ENCODE peak calls at places on chromosomes 1 and 21, in seven cellular contexts. One of them, this sample, is unnamed. For H3K4me1, the result is how much of the 10 kb centered on the place peaks cover.

GRCh38 chr1:115091582-115091981 is 2.3 kb upstream of the TSPAN2 start:
- DNase-seq in GM12878: no peak
- DNase-seq in HCT116: no peak
- DNase-seq in K562: no peak
- DNase-seq in SK-N-SH: no peak
- DNase-seq in HepG2: no peak
- DNase-seq in H1: no peak
- DNase-seq in this sample: no peak

GRCh38 chr1:11629626-11630025 is 24.6 kb downstream of the FBXO2 start:
- DNase-seq in SK-N-SH: no peak
- DNase-seq in K562: no peak
- DNase-seq in H1: no peak
- DNase-seq in HCT116: no peak
- DNase-seq in GM12878: no peak
- DNase-seq in HepG2: no peak
- DNase-seq in this sample: no peak

GRCh38 chr21:34836103-34836932 is 167.5 kb downstream of the CLIC6 start:
- DNase-seq in H1: no peak
- DNase-seq in HCT116: peak
- DNase-seq in K562: no peak
- DNase-seq in SK-N-SH: no peak
- DNase-seq in HepG2: peak
- DNase-seq in GM12878: no peak
- DNase-seq in this sample: no peak

GRCh38 chr1:43796111-43796581 is 88.8 kb downstream of the ST3GAL3 start:
- DNase-seq in H1: no peak
- DNase-seq in HCT116: no peak
- DNase-seq in SK-N-SH: no peak
- DNase-seq in GM12878: no peak
- DNase-seq in K562: no peak
- DNase-seq in HepG2: no peak
- DNase-seq in this sample: no peak

GRCh38 chr1:36740446-36740845 is 257.7 kb upstream of the CSF3R start:
- DNase-seq in HCT116: no peak
- DNase-seq in K562: no peak
- DNase-seq in SK-N-SH: no peak
- DNase-seq in HepG2: no peak
- DNase-seq in GM12878: no peak
- DNase-seq in H1: no peak
- DNase-seq in this sample: no peak

GRCh38 chr1:20184997-20185833 is 681 bp upstream of the UBXN10 start:
- DNase-seq in HCT116: no peak
- DNase-seq in GM12878: no peak
- DNase-seq in H1: no peak
- DNase-seq in HepG2: no peak
- DNase-seq in SK-N-SH: no peak
- DNase-seq in K562: peak
- DNase-seq in this sample: no peak

GRCh38 chr1:35577071-35577998 is 4.2 kb downstream of the TFAP2E start:
- DNase-seq in K562: no peak
- DNase-seq in SK-N-SH: no peak
- DNase-seq in H1: no peak
- DNase-seq in HepG2: no peak
- DNase-seq in HCT116: no peak
- DNase-seq in GM12878: peak
- DNase-seq in this sample: no peak

GRCh38 chr1:228141082-228141870 is 1.2 kb downstream of the GUK1 start:
- DNase-seq in HCT116: no peak
- DNase-seq in K562: peak
- DNase-seq in SK-N-SH: peak
- DNase-seq in H1: no peak
- DNase-seq in HepG2: no peak
- DNase-seq in GM12878: no peak
- DNase-seq in this sample: no peak

GRCh38 chr1:108011295-108011694 is 46.3 kb upstream of the VAV3 start:
- DNase-seq in K562: no peak
- DNase-seq in H1: no peak
- DNase-seq in HepG2: no peak
- DNase-seq in SK-N-SH: no peak
- DNase-seq in HCT116: no peak
- DNase-seq in GM12878: no peak
- DNase-seq in this sample: no peak

GRCh38 chr1:119554188-119554587 is 47.2 kb downstream of the HSD3B1 start:
- DNase-seq in SK-N-SH: peak
- DNase-seq in HCT116: no peak
- DNase-seq in GM12878: no peak
- DNase-seq in H1: no peak
- DNase-seq in K562: peak
- DNase-seq in HepG2: no peak
- DNase-seq in this sample: no peak

GRCh38 chr1:221310180-221310579 is 430.9 kb downstream of the HLX start:
- DNase-seq in HCT116: no peak
- DNase-seq in H1: no peak
- DNase-seq in GM12878: no peak
- DNase-seq in HepG2: no peak
- DNase-seq in K562: no peak
- DNase-seq in SK-N-SH: no peak
- DNase-seq in this sample: no peak

GRCh38 chr1:217333939-217334338 is 297.0 kb downstream of the GPATCH2 start:
- DNase-seq in K562: peak
- DNase-seq in HepG2: peak
- DNase-seq in HCT116: peak
- DNase-seq in H1: peak
- DNase-seq in GM12878: no peak
- DNase-seq in SK-N-SH: peak
- DNase-seq in this sample: peak

GRCh38 chr1:109879881-109880525 is 30.6 kb upstream of the CSF1 start:
- DNase-seq in HCT116: no peak
- DNase-seq in SK-N-SH: no peak
- DNase-seq in K562: no peak
- DNase-seq in H1: no peak
- DNase-seq in HepG2: no peak
- DNase-seq in GM12878: no peak
- DNase-seq in this sample: no peak

GRCh38 chr1:109882288-109883245 is 28.1 kb upstream of the CSF1 start:
- DNase-seq in HepG2: peak
- DNase-seq in H1: no peak
- DNase-seq in K562: peak
- DNase-seq in HCT116: no peak
- DNase-seq in GM12878: no peak
- DNase-seq in SK-N-SH: no peak
- DNase-seq in this sample: no peak

GRCh38 chr1:109881906-109882287 is 28.8 kb upstream of the CSF1 start:
- DNase-seq in SK-N-SH: no peak
- DNase-seq in H1: no peak
- DNase-seq in HCT116: no peak
- DNase-seq in HepG2: no peak
- DNase-seq in K562: no peak
- DNase-seq in GM12878: no peak
- DNase-seq in this sample: no peak

GRCh38 chr1:109883248-109883955 is 27.2 kb upstream of the CSF1 start:
- DNase-seq in SK-N-SH: no peak
- DNase-seq in K562: no peak
- DNase-seq in H1: no peak
- DNase-seq in HCT116: no peak
- DNase-seq in HepG2: peak
- DNase-seq in GM12878: no peak
- DNase-seq in this sample: no peak

DNA sequence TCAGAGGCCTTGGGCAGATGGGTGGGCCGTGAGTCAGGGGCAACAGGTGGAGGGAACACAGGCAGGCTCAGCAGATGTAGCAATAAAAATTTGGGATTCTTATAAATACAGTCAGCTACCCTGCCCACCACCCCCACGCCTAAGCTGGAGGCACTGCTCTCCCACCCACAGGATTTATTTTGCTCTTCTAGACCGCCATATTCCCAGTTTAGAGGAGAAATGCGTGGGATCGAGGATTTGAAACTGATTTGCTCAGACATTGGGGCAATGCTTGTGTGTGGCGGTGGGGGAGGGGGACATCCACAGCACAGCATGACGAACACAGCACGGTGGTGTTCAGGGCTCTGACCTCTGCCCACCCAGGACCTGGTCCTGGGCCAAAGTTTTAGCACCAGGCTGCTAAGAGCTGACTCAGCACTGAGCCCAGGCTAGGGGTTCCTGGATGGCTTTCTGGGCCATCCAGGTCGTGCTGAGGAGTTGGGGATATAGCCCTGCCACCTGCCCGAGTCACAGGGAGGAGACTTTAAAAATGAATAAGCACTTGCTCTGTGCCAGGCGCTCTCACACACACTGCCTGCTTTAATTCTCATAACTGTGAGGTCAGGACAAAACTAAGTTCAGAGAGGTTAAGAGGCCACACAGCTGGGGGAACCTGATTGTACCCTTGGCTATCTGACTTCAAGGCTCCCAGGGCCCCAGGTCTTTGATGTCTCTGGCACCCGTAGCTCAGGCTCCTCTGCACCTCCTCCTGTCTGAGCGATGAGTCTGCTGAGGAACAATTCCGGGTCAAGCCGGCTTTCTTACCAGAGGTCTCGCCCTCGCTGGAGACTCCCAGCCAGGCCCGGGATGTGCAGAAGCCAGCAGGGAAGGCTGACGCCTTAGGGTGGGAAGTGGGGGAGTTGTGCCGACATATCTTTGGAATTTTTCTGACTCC is 29.4 kb upstream of the CSF1 start:
- DNase-seq in K562: peak
- DNase-seq in H1: no peak
- DNase-seq in SK-N-SH: no peak
- DNase-seq in HCT116: no peak
- DNase-seq in GM12878: no peak
- DNase-seq in HepG2: no peak
- DNase-seq in this sample: no peak
- H3K4me1 ChIP-seq in K562: under half
- H3K4me1 ChIP-seq in H1: under half
- H3K4me1 ChIP-seq in SK-N-SH: under half
- H3K4me1 ChIP-seq in HCT116: under half
- H3K4me1 ChIP-seq in GM12878: under half
- H3K4me1 ChIP-seq in HepG2: half or more
- H3K4me1 ChIP-seq in this sample: under half

GRCh38 chr1:183244466-183244865 is 58.4 kb downstream of the LAMC2 start:
- DNase-seq in H1: no peak
- DNase-seq in GM12878: no peak
- DNase-seq in HCT116: no peak
- DNase-seq in K562: no peak
- DNase-seq in HepG2: no peak
- DNase-seq in SK-N-SH: no peak
- DNase-seq in this sample: no peak
- TF ChIP-seq YY1 in H1: no peak
- TF ChIP-seq YY1 in GM12878: no peak
- TF ChIP-seq YY1 in HCT116: no peak
- TF ChIP-seq YY1 in K562: no peak
- TF ChIP-seq YY1 in HepG2: no peak
- TF ChIP-seq YY1 in SK-N-SH: no peak
- TF ChIP-seq YY1 in this sample: no peak

DNA sequence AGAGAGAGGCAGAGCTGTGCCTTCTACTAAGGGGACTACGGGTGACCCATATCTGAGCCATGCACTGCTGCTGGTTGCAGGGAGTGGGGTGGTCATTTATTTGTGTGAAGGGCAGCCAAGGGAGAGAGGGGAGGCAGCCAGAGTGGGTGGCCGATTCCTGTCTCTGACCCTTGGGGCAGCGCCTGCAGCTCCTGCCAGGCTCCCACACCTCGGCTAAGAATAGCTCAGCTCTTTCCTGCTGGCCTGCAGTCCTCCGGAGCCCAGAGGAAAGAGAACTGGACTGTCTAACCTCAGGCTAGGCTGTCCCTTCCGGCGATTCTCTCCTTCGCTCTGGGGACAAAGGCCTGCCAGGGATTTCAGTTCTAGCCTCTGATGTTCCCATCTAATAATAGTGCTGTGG is 11.6 kb upstream of the CD34 start:
- DNase-seq in GM12878: no peak
- DNase-seq in H1: no peak
- DNase-seq in HepG2: no peak
- DNase-seq in SK-N-SH: no peak
- DNase-seq in HCT116: no peak
- DNase-seq in K562: no peak
- DNase-seq in this sample: no peak
- H3K4me1 ChIP-seq in GM12878: under half
- H3K4me1 ChIP-seq in H1: under half
- H3K4me1 ChIP-seq in HepG2: under half
- H3K4me1 ChIP-seq in SK-N-SH: under half
- H3K4me1 ChIP-seq in HCT116: under half
- H3K4me1 ChIP-seq in K562: under half
- H3K4me1 ChIP-seq in this sample: under half

DNA sequence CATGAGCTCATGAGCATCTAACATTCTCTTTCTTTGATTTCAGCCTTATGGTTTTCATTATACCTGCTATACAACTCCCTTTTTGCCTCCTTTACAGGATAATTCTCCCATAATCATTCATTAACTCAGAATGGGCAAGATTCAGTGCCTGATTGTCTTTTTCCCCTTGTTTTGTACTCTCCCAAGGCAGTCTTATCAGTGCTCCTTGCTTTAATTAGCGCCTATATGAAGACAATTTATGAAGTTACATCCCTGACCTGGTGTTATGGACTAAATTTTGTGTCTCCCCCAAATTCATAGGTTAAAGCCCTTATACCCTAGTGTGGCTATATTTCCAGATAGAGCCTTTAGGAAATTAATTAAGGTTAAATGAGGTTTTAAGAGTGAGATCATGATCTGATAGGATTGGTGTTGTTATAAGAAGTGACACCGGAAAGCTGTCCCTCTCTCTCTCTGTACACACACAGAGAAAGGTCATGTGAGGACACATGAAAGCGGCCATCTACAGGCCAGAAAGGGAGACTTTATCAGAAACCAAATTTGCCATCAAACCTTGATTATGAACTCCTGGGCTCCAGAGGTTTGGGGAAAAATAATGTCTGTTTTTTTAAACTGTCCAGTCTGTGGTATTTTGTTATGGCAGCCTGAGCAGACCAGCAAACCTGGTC is 185.8 kb upstream of the CHODL start:
- DNase-seq in HCT116: no peak
- DNase-seq in HepG2: no peak
- DNase-seq in GM12878: no peak
- DNase-seq in H1: no peak
- DNase-seq in SK-N-SH: peak
- DNase-seq in K562: no peak
- DNase-seq in this sample: no peak
- TF ChIP-seq YY1 in HCT116: no peak
- TF ChIP-seq YY1 in HepG2: no peak
- TF ChIP-seq YY1 in GM12878: no peak
- TF ChIP-seq YY1 in H1: no peak
- TF ChIP-seq YY1 in SK-N-SH: no peak
- TF ChIP-seq YY1 in K562: no peak
- TF ChIP-seq YY1 in this sample: no peak

GRCh38 chr1:213985181-213986019 is 2.4 kb upstream of the PROX1 start:
- DNase-seq in K562: no peak
- DNase-seq in H1: no peak
- DNase-seq in HCT116: no peak
- DNase-seq in GM12878: no peak
- DNase-seq in SK-N-SH: no peak
- DNase-seq in HepG2: no peak
- DNase-seq in this sample: no peak
- H3K4me1 ChIP-seq in K562: under half
- H3K4me1 ChIP-seq in H1: under half
- H3K4me1 ChIP-seq in HCT116: under half
- H3K4me1 ChIP-seq in GM12878: under half
- H3K4me1 ChIP-seq in SK-N-SH: under half
- H3K4me1 ChIP-seq in HepG2: half or more
- H3K4me1 ChIP-seq in this sample: under half

This sample was measured in NT2/D1.